ENCODE peak calls at places on chromosome 10, in seven cellular contexts. S is NCI-H1417; B is GM23338; A is activated CD4-positive, alpha-beta T cell treated with anti-CD3 and anti-CD28 coated beads, Interleukin-2, amount 50 U/mL, for 1 hour; Y is BJ; M is amygdala; O is NCI-H510A. K is an unnamed sample.

GRCh38 chr10:81145975-81146374 is 608.3 kb downstream of the SH2D4B start:
- DNase-seq in S (no peak), B (no peak), A (no peak), Y (no peak), M (no peak), O (no peak), K (no peak)

GRCh38 chr10:70602665-70603438 is at the start of gene PRF1:
- DNase-seq in S (no peak), B (no peak), A (peak), Y (no peak), M (no peak), O (no peak), K (no peak)

GRCh38 chr10:33126118-33126517 is 168.1 kb upstream of the ITGB1 start:
- DNase-seq in S (no peak), B (no peak), A (peak), Y (no peak), M (no peak), O (no peak), K (no peak)

GRCh38 chr10:88131561-88132139 is 268.2 kb downstream of the PTEN start:
- DNase-seq in S (no peak), B (peak), A (no peak), Y (peak), M (peak), O (no peak), K (peak)

GRCh38 chr10:57165671-57166070 is 804.6 kb upstream of the ZWINT start:
- DNase-seq in S (no peak), B (peak), A (no peak), Y (no peak), M (no peak), O (no peak), K (no peak)

GRCh38 chr10:17665742-17666141 is 21.8 kb downstream of the STAM start:
- DNase-seq in S (no peak), B (no peak), A (no peak), Y (peak), M (no peak), O (no peak), K (no peak)

GRCh38 chr10:48792687-48793096 is 108.0 kb downstream of the WDFY4 start:
- DNase-seq in S (no peak), B (no peak), A (no peak), Y (peak), M (no peak), O (no peak), K (peak)

GRCh38 chr10:124041684-124042445 is 51.5 kb downstream of the CHST15 start:
- DNase-seq in S (no peak), B (no peak), A (no peak), Y (no peak), M (no peak), O (no peak), K (no peak)

GRCh38 chr10:29714096-29714874 is 79.5 kb upstream of the SVIL start:
- DNase-seq in S (no peak), B (no peak), A (no peak), Y (peak), M (no peak), O (no peak), K (no peak)

GRCh38 chr10:98378722-98379121 is 36.3 kb downstream of the PYROXD2 start:
- DNase-seq in S (no peak), B (no peak), A (no peak), Y (no peak), M (no peak), O (no peak), K (no peak)

GRCh38 chr10:44986670-44987069 is 8.1 kb upstream of the DEPP1 start:
- DNase-seq in S (no peak), B (no peak), A (no peak), Y (no peak), M (no peak), O (no peak), K (no peak)

GRCh38 chr10:84946984-84947383 is 618.6 kb downstream of the CCSER2 start:
- DNase-seq in S (peak), B (no peak), A (no peak), Y (no peak), M (no peak), O (peak), K (peak)

GRCh38 chr10:104449402-104449801 is 95.8 kb downstream of the CFAP58 start:
- DNase-seq in S (no peak), B (no peak), A (no peak), Y (peak), M (no peak), O (no peak), K (no peak)

GRCh38 chr10:88253622-88254021 is 329.5 kb downstream of the RNLS start:
- DNase-seq in S (no peak), B (no peak), A (no peak), Y (no peak), M (no peak), O (no peak), K (no peak)

GRCh38 chr10:71979692-71980062 is 15.5 kb downstream of the CHST3 start:
- DNase-seq in S (no peak), B (no peak), A (no peak), Y (no peak), M (no peak), O (no peak), K (no peak)

GRCh38 chr10:69457771-69458237 is 6.5 kb downstream of the TSPAN15 start:
- DNase-seq in S (no peak), B (no peak), A (no peak), Y (no peak), M (no peak), O (no peak), K (no peak)

GRCh38 chr10:117541405-117541908 is 1.1 kb upstream of the EMX2 start:
- DNase-seq in S (no peak), B (peak), A (no peak), Y (no peak), M (peak), O (no peak), K (peak)